ENCODE peak calls at places on chromosome 1, in eight cellular contexts. J, F, P, C, G, N, L and X are unnamed samples.

GRCh38 chr1:44652445-44653106 is 21.7 kb downstream of the TMEM53 start:
- DNase-seq in C (peak), L (peak), F (peak), P (peak), J (peak), G (peak), N (peak), X (peak)

GRCh38 chr1:40980453-40981121 is 1.1 kb downstream of the CTPS1 start:
- DNase-seq in G (peak), P (peak), N (peak), L (no peak), F (no peak), C (peak), J (peak), X (peak)

GRCh38 chr1:39063191-39063590 is 37.0 kb downstream of the NDUFS5 start:
- DNase-seq in N (no peak), C (no peak), F (no peak), G (no peak), P (no peak), J (no peak), L (no peak), X (peak)

GRCh38 chr1:241733899-241734298 is 81.8 kb downstream of the WDR64 start:
- DNase-seq in C (no peak), G (no peak), P (no peak), L (no peak), J (no peak), N (no peak), F (no peak), X (no peak)

GRCh38 chr1:197481101-197481500 is 213.0 kb downstream of the CRB1 start:
- DNase-seq in L (no peak), C (peak), J (no peak), P (no peak), F (peak), G (no peak), N (peak), X (no peak)

GRCh38 chr1:27634166-27634981 is 611 bp downstream of the FGR start:
- DNase-seq in J (peak), F (peak), P (no peak), N (peak), L (peak), C (peak), G (no peak), X (no peak)

GRCh38 chr1:116913941-116914340 is 4.2 kb downstream of the PTGFRN start:
- DNase-seq in G (no peak), P (no peak), N (no peak), C (no peak), J (no peak), L (no peak), F (no peak), X (no peak)

GRCh38 chr1:229378586-229379442 is 36.0 kb upstream of the CCSAP start:
- DNase-seq in N (no peak), F (no peak), G (no peak), J (no peak), P (no peak), L (no peak), C (no peak), X (no peak)

GRCh38 chr1:16276302-16277020 is 39.5 kb upstream of the CPLANE2 start:
- DNase-seq in F (no peak), J (no peak), N (no peak), C (no peak), G (no peak), L (no peak), P (no peak), X (no peak)

GRCh38 chr1:15323989-15324866 is 77.2 kb downstream of the FHAD1 start:
- DNase-seq in G (no peak), L (no peak), C (no peak), F (no peak), N (no peak), P (no peak), J (no peak), X (no peak)